ENCODE peak calls at places on chromosomes 7 and 10, in ten cellular contexts. One of them, this sample, is unnamed. For H3K4me1, the result is how much of the 10 kb centered on the place peaks cover.

GRCh38 chr7:155567646-155568334 is 21.4 kb upstream of the CNPY1 start:
- DNase-seq in adrenal gland: no peak
- DNase-seq in sigmoid colon: no peak
- DNase-seq in body of pancreas: no peak
- DNase-seq in IMR-90: no peak
- DNase-seq in suprapubic skin: no peak
- DNase-seq in heart left ventricle: no peak
- DNase-seq in ovary: no peak
- DNase-seq in A549: no peak
- DNase-seq in transverse colon: no peak
- DNase-seq in this sample: no peak

GRCh38 chr7:2701832-2702593 is 14.0 kb downstream of the AMZ1 start:
- DNase-seq in IMR-90: peak
- DNase-seq in body of pancreas: no peak
- DNase-seq in sigmoid colon: peak
- DNase-seq in ovary: peak
- DNase-seq in heart left ventricle: peak
- DNase-seq in adrenal gland: peak
- DNase-seq in suprapubic skin: peak
- DNase-seq in transverse colon: no peak
- DNase-seq in A549: no peak
- DNase-seq in this sample: peak

GRCh38 chr10:53771701-53772100 is 999.1 kb upstream of the MBL2 start:
- DNase-seq in transverse colon: no peak
- DNase-seq in A549: no peak
- DNase-seq in heart left ventricle: no peak
- DNase-seq in adrenal gland: no peak
- DNase-seq in IMR-90: no peak
- DNase-seq in ovary: no peak
- DNase-seq in suprapubic skin: no peak
- DNase-seq in body of pancreas: no peak
- DNase-seq in sigmoid colon: no peak
- DNase-seq in this sample: no peak

GRCh38 chr10:62742447-62743105 is 61.9 kb upstream of the ADO start:
- DNase-seq in heart left ventricle: no peak
- DNase-seq in ovary: no peak
- DNase-seq in IMR-90: peak
- DNase-seq in body of pancreas: no peak
- DNase-seq in adrenal gland: no peak
- DNase-seq in suprapubic skin: no peak
- DNase-seq in A549: no peak
- DNase-seq in transverse colon: no peak
- DNase-seq in sigmoid colon: no peak
- DNase-seq in this sample: no peak

GRCh38 chr7:154338709-154339108 is 286.5 kb downstream of the DPP6 start:
- DNase-seq in sigmoid colon: no peak
- DNase-seq in ovary: no peak
- DNase-seq in transverse colon: no peak
- DNase-seq in adrenal gland: no peak
- DNase-seq in heart left ventricle: no peak
- DNase-seq in body of pancreas: no peak
- DNase-seq in A549: no peak
- DNase-seq in IMR-90: no peak
- DNase-seq in suprapubic skin: no peak
- DNase-seq in this sample: no peak

GRCh38 chr7:112147752-112148435 is 58.3 kb downstream of the DOCK4 start:
- DNase-seq in suprapubic skin: no peak
- DNase-seq in transverse colon: no peak
- DNase-seq in sigmoid colon: no peak
- DNase-seq in body of pancreas: no peak
- DNase-seq in IMR-90: no peak
- DNase-seq in ovary: no peak
- DNase-seq in adrenal gland: no peak
- DNase-seq in heart left ventricle: peak
- DNase-seq in A549: no peak
- DNase-seq in this sample: no peak

GRCh38 chr10:1169186-1169885 is 113.2 kb downstream of the WDR37 start:
- DNase-seq in suprapubic skin: peak
- DNase-seq in adrenal gland: no peak
- DNase-seq in IMR-90: no peak
- DNase-seq in heart left ventricle: no peak
- DNase-seq in A549: no peak
- DNase-seq in sigmoid colon: peak
- DNase-seq in ovary: peak
- DNase-seq in transverse colon: no peak
- DNase-seq in body of pancreas: no peak
- DNase-seq in this sample: no peak

GRCh38 chr7:11716185-11716584 is 115.8 kb downstream of the THSD7A start:
- DNase-seq in body of pancreas: peak
- DNase-seq in ovary: peak
- DNase-seq in adrenal gland: peak
- DNase-seq in IMR-90: no peak
- DNase-seq in A549: peak
- DNase-seq in suprapubic skin: no peak
- DNase-seq in transverse colon: peak
- DNase-seq in heart left ventricle: no peak
- DNase-seq in sigmoid colon: no peak
- DNase-seq in this sample: no peak

GRCh38 chr10:46546591-46547330 is 9.7 kb downstream of the GPRIN2 start:
- DNase-seq in heart left ventricle: peak
- DNase-seq in transverse colon: peak
- DNase-seq in ovary: peak
- DNase-seq in A549: no peak
- DNase-seq in suprapubic skin: peak
- DNase-seq in IMR-90: no peak
- DNase-seq in sigmoid colon: peak
- DNase-seq in adrenal gland: peak
- DNase-seq in body of pancreas: peak
- DNase-seq in this sample: peak

GRCh38 chr7:36153571-36154097 is 580 bp downstream of the EEPD1 start:
- DNase-seq in suprapubic skin: peak
- DNase-seq in A549: no peak
- DNase-seq in body of pancreas: no peak
- DNase-seq in ovary: no peak
- DNase-seq in adrenal gland: peak
- DNase-seq in IMR-90: no peak
- DNase-seq in transverse colon: no peak
- DNase-seq in sigmoid colon: peak
- DNase-seq in heart left ventricle: peak
- DNase-seq in this sample: peak

GRCh38 chr10:121378402-121378801 is 219.8 kb downstream of the FGFR2 start:
- DNase-seq in sigmoid colon: no peak
- DNase-seq in IMR-90: no peak
- DNase-seq in body of pancreas: no peak
- DNase-seq in ovary: no peak
- DNase-seq in suprapubic skin: no peak
- DNase-seq in transverse colon: no peak
- DNase-seq in heart left ventricle: no peak
- DNase-seq in adrenal gland: no peak
- DNase-seq in A549: no peak
- DNase-seq in this sample: no peak

GRCh38 chr10:121379025-121379424 is 219.2 kb downstream of the FGFR2 start:
- DNase-seq in ovary: no peak
- DNase-seq in suprapubic skin: no peak
- DNase-seq in transverse colon: no peak
- DNase-seq in heart left ventricle: no peak
- DNase-seq in sigmoid colon: no peak
- DNase-seq in adrenal gland: no peak
- DNase-seq in body of pancreas: no peak
- DNase-seq in A549: no peak
- DNase-seq in IMR-90: no peak
- DNase-seq in this sample: no peak

GRCh38 chr10:121375201-121375600 is 223.0 kb downstream of the FGFR2 start:
- DNase-seq in IMR-90: no peak
- DNase-seq in transverse colon: no peak
- DNase-seq in body of pancreas: no peak
- DNase-seq in ovary: no peak
- DNase-seq in heart left ventricle: no peak
- DNase-seq in A549: no peak
- DNase-seq in suprapubic skin: no peak
- DNase-seq in sigmoid colon: no peak
- DNase-seq in adrenal gland: no peak
- DNase-seq in this sample: no peak

DNA sequence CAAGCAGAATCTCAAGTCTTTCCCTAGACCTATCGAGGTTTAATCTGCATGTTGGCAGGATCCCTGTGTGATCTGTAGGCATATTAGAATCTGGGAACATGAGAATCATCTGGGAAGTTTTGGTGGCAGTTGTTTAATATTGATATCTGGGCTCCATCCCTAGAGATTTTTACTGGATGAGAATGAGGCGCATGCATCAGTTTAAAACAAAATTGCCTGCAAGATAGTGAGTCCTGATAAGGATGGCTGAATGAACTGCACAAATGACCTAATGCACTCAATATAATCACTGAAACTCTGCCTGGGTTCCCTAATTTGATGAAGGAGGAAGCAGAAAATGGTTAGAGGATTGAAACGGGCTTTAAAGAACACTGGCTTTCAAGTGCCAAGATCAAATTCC is 218.0 kb downstream of the FGFR2 start:
- DNase-seq in suprapubic skin: no peak
- DNase-seq in heart left ventricle: no peak
- DNase-seq in IMR-90: no peak
- DNase-seq in ovary: no peak
- DNase-seq in body of pancreas: no peak
- DNase-seq in adrenal gland: no peak
- DNase-seq in A549: no peak
- DNase-seq in sigmoid colon: no peak
- DNase-seq in transverse colon: no peak
- DNase-seq in this sample: no peak
- H3K27ac ChIP-seq in suprapubic skin: no peak
- H3K27ac ChIP-seq in heart left ventricle: no peak
- H3K27ac ChIP-seq in IMR-90: no peak
- H3K27ac ChIP-seq in ovary: no peak
- H3K27ac ChIP-seq in body of pancreas: no peak
- H3K27ac ChIP-seq in adrenal gland: no peak
- H3K27ac ChIP-seq in A549: no peak
- H3K27ac ChIP-seq in sigmoid colon: no peak
- H3K27ac ChIP-seq in transverse colon: no peak
- H3K27ac ChIP-seq in this sample: no peak

GRCh38 chr7:101984997-101985645 is 167.7 kb downstream of the CUX1 start:
- DNase-seq in A549: no peak
- DNase-seq in transverse colon: no peak
- DNase-seq in body of pancreas: no peak
- DNase-seq in heart left ventricle: no peak
- DNase-seq in ovary: no peak
- DNase-seq in IMR-90: no peak
- DNase-seq in suprapubic skin: no peak
- DNase-seq in sigmoid colon: no peak
- DNase-seq in adrenal gland: no peak
- DNase-seq in this sample: no peak
- TF ChIP-seq POLR2A in A549: no peak
- TF ChIP-seq POLR2A in transverse colon: no peak
- TF ChIP-seq POLR2A in body of pancreas: no peak
- TF ChIP-seq POLR2A in heart left ventricle: no peak
- TF ChIP-seq POLR2A in ovary: no peak
- TF ChIP-seq POLR2A in IMR-90: no peak
- TF ChIP-seq POLR2A in suprapubic skin: no peak
- TF ChIP-seq POLR2A in sigmoid colon: no peak
- TF ChIP-seq POLR2A in adrenal gland: no peak
- TF ChIP-seq POLR2A in this sample: no peak

DNA sequence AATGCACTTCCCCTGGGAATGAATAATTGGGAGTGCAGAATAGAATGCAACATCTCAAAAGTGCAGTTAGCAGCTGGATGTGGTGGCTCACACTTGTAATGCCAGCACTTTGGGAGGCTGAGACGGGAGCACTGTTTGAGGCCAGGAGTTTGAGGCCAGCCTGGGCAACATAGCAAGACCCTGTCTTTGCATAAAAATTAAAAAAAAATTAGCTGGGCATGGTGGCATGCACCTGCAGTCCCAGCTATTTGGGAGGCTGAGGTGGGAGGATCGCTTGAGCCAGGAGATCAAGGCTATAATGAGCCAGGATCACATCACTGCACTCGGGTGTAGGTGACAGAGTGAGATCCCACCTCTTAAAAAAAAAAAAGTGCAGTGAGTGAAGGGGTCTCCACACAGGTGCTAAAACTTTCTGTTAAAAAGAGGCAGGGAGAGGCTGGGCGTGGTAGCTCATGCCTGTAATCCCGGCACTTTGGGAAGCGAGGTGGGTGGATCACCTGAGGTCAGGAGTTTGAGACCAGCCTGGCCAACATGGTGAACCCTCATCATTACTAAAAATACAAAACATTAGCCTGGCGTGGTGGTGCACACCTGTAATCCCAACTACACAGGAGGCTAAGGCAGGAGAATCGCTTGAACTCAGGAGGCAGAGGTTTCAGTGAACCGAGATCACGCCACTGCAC is 13.5 kb upstream of the ZMIZ1 start:
- DNase-seq in adrenal gland: no peak
- DNase-seq in A549: no peak
- DNase-seq in transverse colon: no peak
- DNase-seq in body of pancreas: no peak
- DNase-seq in sigmoid colon: peak
- DNase-seq in IMR-90: no peak
- DNase-seq in suprapubic skin: peak
- DNase-seq in ovary: no peak
- DNase-seq in heart left ventricle: peak
- DNase-seq in this sample: no peak
- H3K4me1 ChIP-seq in adrenal gland: under half
- H3K4me1 ChIP-seq in A549: under half
- H3K4me1 ChIP-seq in transverse colon: half or more
- H3K4me1 ChIP-seq in body of pancreas: half or more
- H3K4me1 ChIP-seq in sigmoid colon: under half
- H3K4me1 ChIP-seq in IMR-90: under half
- H3K4me1 ChIP-seq in suprapubic skin: under half
- H3K4me1 ChIP-seq in ovary: under half
- H3K4me1 ChIP-seq in heart left ventricle: under half
- H3K4me1 ChIP-seq in this sample: under half

GRCh38 chr7:116776046-116776445 is 86.3 kb upstream of the CAPZA2 start:
- DNase-seq in body of pancreas: no peak
- DNase-seq in suprapubic skin: no peak
- DNase-seq in adrenal gland: no peak
- DNase-seq in A549: no peak
- DNase-seq in heart left ventricle: no peak
- DNase-seq in transverse colon: no peak
- DNase-seq in ovary: no peak
- DNase-seq in IMR-90: no peak
- DNase-seq in sigmoid colon: no peak
- DNase-seq in this sample: no peak

GRCh38 chr7:116777613-116778380 is 84.6 kb upstream of the CAPZA2 start:
- DNase-seq in ovary: no peak
- DNase-seq in transverse colon: no peak
- DNase-seq in adrenal gland: no peak
- DNase-seq in suprapubic skin: no peak
- DNase-seq in sigmoid colon: no peak
- DNase-seq in A549: no peak
- DNase-seq in body of pancreas: no peak
- DNase-seq in IMR-90: peak
- DNase-seq in heart left ventricle: no peak
- DNase-seq in this sample: no peak

GRCh38 chr7:116779222-116779621 is 83.2 kb upstream of the CAPZA2 start:
- DNase-seq in heart left ventricle: no peak
- DNase-seq in ovary: no peak
- DNase-seq in transverse colon: no peak
- DNase-seq in body of pancreas: no peak
- DNase-seq in A549: no peak
- DNase-seq in sigmoid colon: no peak
- DNase-seq in IMR-90: no peak
- DNase-seq in adrenal gland: no peak
- DNase-seq in suprapubic skin: no peak
- DNase-seq in this sample: no peak

GRCh38 chr7:116779921-116780320 is 82.5 kb upstream of the CAPZA2 start:
- DNase-seq in heart left ventricle: no peak
- DNase-seq in body of pancreas: no peak
- DNase-seq in IMR-90: no peak
- DNase-seq in transverse colon: no peak
- DNase-seq in A549: no peak
- DNase-seq in suprapubic skin: no peak
- DNase-seq in ovary: no peak
- DNase-seq in sigmoid colon: no peak
- DNase-seq in adrenal gland: no peak
- DNase-seq in this sample: no peak

GRCh38 chr7:116776610-116777289 is 85.6 kb upstream of the CAPZA2 start:
- DNase-seq in IMR-90: peak
- DNase-seq in transverse colon: no peak
- DNase-seq in ovary: no peak
- DNase-seq in suprapubic skin: no peak
- DNase-seq in adrenal gland: no peak
- DNase-seq in body of pancreas: peak
- DNase-seq in heart left ventricle: no peak
- DNase-seq in A549: peak
- DNase-seq in sigmoid colon: no peak
- DNase-seq in this sample: no peak
- H3K27ac ChIP-seq in IMR-90: no peak
- H3K27ac ChIP-seq in transverse colon: peak
- H3K27ac ChIP-seq in ovary: no peak
- H3K27ac ChIP-seq in suprapubic skin: peak
- H3K27ac ChIP-seq in adrenal gland: no peak
- H3K27ac ChIP-seq in body of pancreas: peak
- H3K27ac ChIP-seq in heart left ventricle: no peak
- H3K27ac ChIP-seq in A549: peak
- H3K27ac ChIP-seq in sigmoid colon: peak
- H3K27ac ChIP-seq in this sample: peak

This sample was measured in gastrocnemius medialis.